ENCODE peak calls at places on chromosomes 5 and 9, in ten cellular contexts. B is transverse colon, N is natural killer cell, U is stomach, S is dorsolateral prefrontal cortex, W is mucosa of descending colon, Z is WTC11, T is PC-9, K is epithelial cell of esophagus, F is heart left ventricle. R is an unnamed sample.

GRCh38 chr9:90793729-90794128 is 7.9 kb upstream of the SYK start:
- DNase-seq in B (no peak), N (no peak), U (no peak), S (no peak), W (no peak), Z (no peak), T (no peak), K (no peak), F (no peak), R (no peak)

GRCh38 chr9:16673171-16673570 is 197.3 kb downstream of the BNC2 start:
- DNase-seq in B (no peak), N (no peak), U (no peak), S (no peak), W (no peak), Z (no peak), T (no peak), K (no peak), F (no peak), R (no peak)

GRCh38 chr5:108521841-108522506 is 140.1 kb upstream of the FBXL17 start:
- DNase-seq in B (no peak), N (no peak), U (no peak), S (no peak), W (peak), Z (no peak), T (peak), K (peak), F (no peak), R (peak)

GRCh38 chr5:76175051-76175666 is 92.0 kb downstream of the SV2C start:
- DNase-seq in B (peak), N (peak), U (peak), S (no peak), W (peak), Z (peak), T (peak), K (peak), F (no peak), R (peak)

GRCh38 chr5:136891601-136892000 is 526.3 kb upstream of the TRPC7 start:
- DNase-seq in B (no peak), N (no peak), U (no peak), S (no peak), W (no peak), Z (no peak), T (no peak), K (no peak), F (no peak), R (no peak)

GRCh38 chr5:3843691-3844090 is 248.1 kb downstream of the IRX1 start:
- DNase-seq in B (no peak), N (no peak), U (no peak), S (no peak), W (no peak), Z (no peak), T (no peak), K (peak), F (no peak), R (no peak)

GRCh38 chr9:90285946-90286345 is 356.7 kb downstream of the DIRAS2 start:
- DNase-seq in B (no peak), N (no peak), U (no peak), S (no peak), W (no peak), Z (no peak), T (no peak), K (no peak), F (no peak), R (no peak)

GRCh38 chr5:74281191-74281590 is 359.3 kb downstream of the ENC1 start:
- DNase-seq in B (no peak), N (no peak), U (no peak), S (no peak), W (no peak), Z (no peak), T (no peak), K (peak), F (no peak), R (no peak)

GRCh38 chr9:96031366-96031824 is 155.9 kb downstream of the ERCC6L2 start:
- DNase-seq in B (no peak), N (no peak), U (peak), S (no peak), W (peak), Z (no peak), T (peak), K (peak), F (no peak), R (no peak)

GRCh38 chr5:133962801-133963476 is 5.5 kb downstream of the C5orf15 start:
- DNase-seq in B (no peak), N (no peak), U (no peak), S (no peak), W (no peak), Z (no peak), T (no peak), K (no peak), F (no peak), R (no peak)

GRCh38 chr9:136220017-136220729 is 15.2 kb upstream of the LHX3 start:
- DNase-seq in B (no peak), N (no peak), U (no peak), S (no peak), W (no peak), Z (no peak), T (peak), K (peak), F (no peak), R (peak)

GRCh38 chr9:87676976-87677775 is 48.7 kb upstream of the CTSL start:
- DNase-seq in B (no peak), N (no peak), U (no peak), S (no peak), W (peak), Z (no peak), T (no peak), K (no peak), F (no peak), R (no peak)

GRCh38 chr5:74866653-74867162 is 521 bp upstream of the FAM169A start:
- DNase-seq in B (no peak), N (no peak), U (no peak), S (peak), W (peak), Z (peak), T (no peak), K (no peak), F (peak), R (no peak)

GRCh38 chr9:129203556-129203909 is 25.5 kb upstream of the IER5L start:
- DNase-seq in B (no peak), N (no peak), U (no peak), S (no peak), W (no peak), Z (no peak), T (no peak), K (no peak), F (no peak), R (no peak)

GRCh38 chr9:81112638-81113037 is 576.7 kb downstream of the TLE1 start:
- DNase-seq in B (no peak), N (no peak), U (no peak), S (no peak), W (no peak), Z (no peak), T (no peak), K (no peak), F (no peak), R (no peak)

GRCh38 chr5:173855162-173855994 is 32.8 kb upstream of the CPEB4 start:
- DNase-seq in B (no peak), N (no peak), U (no peak), S (no peak), W (no peak), Z (no peak), T (peak), K (no peak), F (no peak), R (no peak)

GRCh38 chr5:6504677-6505414 is 56.2 kb downstream of the UBE2QL1 start:
- DNase-seq in B (no peak), N (no peak), U (no peak), S (no peak), W (no peak), Z (no peak), T (no peak), K (no peak), F (no peak), R (no peak)

GRCh38 chr5:141512390-141513020 is 23.6 kb downstream of the PCDHGC5 start:
- DNase-seq in B (peak), N (peak), U (peak), S (no peak), W (peak), Z (peak), T (peak), K (peak), F (peak), R (peak)

GRCh38 chr9:111983484-111983908 is 86.9 kb downstream of the UGCG start:
- DNase-seq in B (no peak), N (no peak), U (no peak), S (no peak), W (no peak), Z (no peak), T (no peak), K (no peak), F (no peak), R (no peak)

GRCh38 chr5:136350339-136350738 is 15.0 kb downstream of the TRPC7 start:
- DNase-seq in B (no peak), N (no peak), U (no peak), S (no peak), W (no peak), Z (no peak), T (no peak), K (no peak), F (no peak), R (no peak)

GRCh38 chr5:165138261-165138660 is 1632.8 kb downstream of the MAT2B start:
- DNase-seq in B (no peak), N (no peak), U (no peak), S (no peak), W (no peak), Z (no peak), T (no peak), K (no peak), F (no peak), R (no peak)

GRCh38 chr9:72509635-72510034 is 11.8 kb upstream of the TMC1 start:
- DNase-seq in B (no peak), N (no peak), U (no peak), S (no peak), W (no peak), Z (no peak), T (no peak), K (peak), F (no peak), R (no peak)

GRCh38 chr5:91128604-91129003 is 254.5 kb downstream of the ARRDC3 start:
- DNase-seq in B (no peak), N (no peak), U (no peak), S (no peak), W (no peak), Z (no peak), T (no peak), K (peak), F (no peak), R (no peak)

DNA sequence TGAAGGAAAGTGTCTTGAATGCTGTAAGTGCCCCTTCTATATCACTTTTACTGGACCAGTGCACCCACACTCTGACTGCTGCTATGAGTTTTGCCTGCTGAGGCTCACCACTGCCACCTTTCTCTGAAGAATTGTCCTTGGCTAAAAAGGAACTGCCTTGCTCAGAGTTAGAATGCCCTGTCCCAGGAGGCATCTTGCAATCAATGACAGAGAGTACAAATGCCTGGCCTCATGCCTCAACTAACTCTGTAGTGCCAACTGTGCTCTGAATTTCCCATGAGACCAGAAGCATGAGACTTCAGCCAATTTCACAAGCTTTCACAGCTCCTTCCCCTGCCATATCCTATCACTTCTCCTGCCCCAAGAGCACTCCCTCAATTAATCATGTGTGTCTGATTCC is 569.7 kb downstream of the ZNF608 start:
- DNase-seq in B (no peak), N (no peak), U (no peak), S (no peak), W (peak), Z (no peak), T (no peak), K (peak), F (no peak), R (no peak)
- TF ChIP-seq CTCF in B (no peak), N (no peak), U (no peak), S (no peak), W (no peak), Z (no peak), T (no peak), K (peak), F (no peak), R (peak)

DNA sequence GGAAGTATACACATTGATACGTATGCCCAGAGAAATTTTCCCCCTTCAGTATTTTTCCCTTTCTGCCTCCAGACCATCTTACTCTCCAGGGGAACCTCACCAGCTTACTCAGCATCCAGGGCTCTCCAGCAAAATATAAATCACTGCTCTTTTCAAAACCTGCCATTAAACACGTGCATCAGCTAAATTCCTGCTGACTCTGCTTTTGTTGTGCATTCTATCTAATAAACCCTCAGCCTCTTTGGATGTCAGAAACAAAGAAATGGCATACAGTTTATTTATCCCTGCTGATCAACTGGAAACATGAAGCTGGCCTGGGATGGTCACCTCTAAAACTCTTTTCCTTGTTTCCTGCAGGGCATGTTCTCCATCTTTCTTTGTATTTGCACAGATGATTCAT is 126.8 kb downstream of the TRPM3 start:
- DNase-seq in B (no peak), N (no peak), U (no peak), S (no peak), W (no peak), Z (no peak), T (no peak), K (no peak), F (no peak), R (no peak)
- TF ChIP-seq CTCF in B (no peak), N (no peak), U (no peak), S (no peak), W (no peak), Z (no peak), T (no peak), K (no peak), F (no peak), R (no peak)

GRCh38 chr9:109972026-109973005 is 192.3 kb downstream of the PALM2AKAP2 start:
- DNase-seq in B (no peak), N (no peak), U (no peak), S (no peak), W (no peak), Z (no peak), T (no peak), K (no peak), F (no peak), R (no peak)
- TF ChIP-seq CTCF in B (no peak), N (no peak), U (no peak), S (no peak), W (no peak), Z (no peak), T (no peak), K (no peak), F (peak), R (no peak)

GRCh38 chr5:16812911-16813310 is 123.2 kb downstream of the MYO10 start:
- DNase-seq in B (peak), N (no peak), U (peak), S (no peak), W (peak), Z (no peak), T (peak), K (peak), F (no peak), R (no peak)
- TF ChIP-seq CTCF in B (no peak), N (no peak), U (no peak), S (no peak), W (no peak), Z (no peak), T (no peak), K (peak), F (no peak), R (no peak)

GRCh38 chr9:673966-674526 is 167.5 kb upstream of the DMRT1 start:
- DNase-seq in B (no peak), N (no peak), U (no peak), S (no peak), W (no peak), Z (no peak), T (no peak), K (peak), F (no peak), R (no peak)
- TF ChIP-seq CTCF in B (no peak), N (no peak), U (no peak), S (no peak), W (no peak), Z (no peak), T (no peak), K (no peak), F (no peak), R (no peak)

GRCh38 chr5:139475865-139476651 is 5.3 kb downstream of the SMIM33 start:
- DNase-seq in B (no peak), N (no peak), U (no peak), S (no peak), W (no peak), Z (no peak), T (no peak), K (no peak), F (no peak), R (no peak)

GRCh38 chr5:139482050-139482889 is at the start of gene STING1:
- DNase-seq in B (peak), N (peak), U (peak), S (no peak), W (peak), Z (no peak), T (peak), K (peak), F (peak), R (no peak)

GRCh38 chr5:139481122-139481533 is 1.4 kb downstream of the STING1 start:
- DNase-seq in B (no peak), N (no peak), U (no peak), S (no peak), W (no peak), Z (no peak), T (peak), K (peak), F (no peak), R (no peak)

GRCh38 chr5:139486201-139486600 is 3.6 kb upstream of the STING1 start:
- DNase-seq in B (no peak), N (no peak), U (no peak), S (no peak), W (no peak), Z (peak), T (no peak), K (no peak), F (no peak), R (peak)

DNA sequence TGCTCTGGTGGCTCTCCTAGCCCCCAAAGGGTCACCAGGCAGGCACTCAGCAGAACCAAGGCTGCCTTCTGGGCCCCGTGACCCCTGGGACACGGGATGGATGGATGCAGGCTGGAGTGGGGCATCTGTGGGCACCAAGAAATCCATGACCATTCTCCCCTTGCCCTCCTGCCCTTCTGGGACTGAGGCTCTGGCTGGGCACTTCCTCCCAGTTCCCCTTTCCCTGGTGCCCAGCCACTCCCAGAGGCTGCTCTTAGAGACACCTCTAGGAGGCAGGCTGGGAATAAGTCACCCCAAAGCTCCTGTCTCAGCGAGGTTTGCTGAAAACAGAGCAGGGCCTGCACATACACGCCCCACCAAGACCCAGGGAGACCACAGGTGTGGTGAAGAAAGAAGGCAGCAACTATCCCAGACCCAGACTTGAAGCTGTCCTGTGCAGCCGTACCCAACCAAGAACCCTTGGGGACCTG is 943 bp downstream of the STING1 start:
- DNase-seq in B (peak), N (no peak), U (no peak), S (no peak), W (peak), Z (no peak), T (no peak), K (peak), F (no peak), R (no peak)
- TF ChIP-seq CTCF in B (no peak), N (no peak), U (no peak), S (no peak), W (no peak), Z (no peak), T (no peak), K (peak), F (peak), R (no peak)